ENCODE peak calls at places on chromosomes 2 and 18, in seven cellular contexts. N, C, B, E, P, I and Y are unnamed samples.

GRCh38 chr2:190126758-190127157 is 64.2 kb upstream of the MSTN start:
- DNase-seq in C (no peak), E (no peak), B (no peak), P (no peak), N (no peak), I (no peak), Y (no peak)

GRCh38 chr2:207311316-207312005 is 145.7 kb upstream of the KLF7 start:
- DNase-seq in B (peak), E (no peak), I (no peak), C (no peak), P (peak), N (no peak), Y (peak)

GRCh38 chr2:16508061-16508851 is 157.4 kb downstream of the CYRIA start:
- DNase-seq in C (peak), B (peak), N (no peak), I (peak), E (no peak), P (peak), Y (peak)

GRCh38 chr2:137969418-137969765 is 5.1 kb downstream of the HNMT start:
- DNase-seq in N (no peak), P (peak), B (no peak), C (no peak), I (no peak), E (no peak), Y (no peak)

GRCh38 chr2:25286025-25286400 is 55.7 kb downstream of the DNMT3A start:
- DNase-seq in I (no peak), B (no peak), C (no peak), N (no peak), E (peak), P (no peak), Y (no peak)

GRCh38 chr2:62956646-62957045 is 94.0 kb upstream of the OTX1 start:
- DNase-seq in B (no peak), P (no peak), I (no peak), E (no peak), C (no peak), N (no peak), Y (no peak)

GRCh38 chr2:29066989-29067605 is 7.2 kb downstream of the PCARE start:
- DNase-seq in B (no peak), P (no peak), N (no peak), C (peak), E (no peak), I (no peak), Y (no peak)

GRCh38 chr2:158573739-158574138 is 117.0 kb downstream of the PKP4 start:
- DNase-seq in N (no peak), P (no peak), E (no peak), C (no peak), I (no peak), B (no peak), Y (no peak)

GRCh38 chr2:36783276-36783675 is 86.8 kb downstream of the VIT start:
- DNase-seq in B (no peak), P (no peak), E (no peak), I (no peak), N (no peak), C (no peak), Y (no peak)

GRCh38 chr2:60499651-60500300 is 53.7 kb downstream of the BCL11A start:
- DNase-seq in P (no peak), E (peak), B (no peak), I (no peak), N (no peak), C (peak), Y (no peak)

GRCh38 chr2:853203-853870 is 97.3 kb upstream of the SNTG2 start:
- DNase-seq in P (no peak), I (no peak), E (no peak), C (no peak), B (no peak), N (no peak), Y (no peak)

GRCh38 chr2:38076710-38077430 is 919 bp upstream of the CYP1B1 start:
- DNase-seq in I (peak), E (peak), B (peak), C (peak), N (peak), P (peak), Y (no peak)

GRCh38 chr2:138722316-138722715 is 57.9 kb downstream of the NXPH2 start:
- DNase-seq in N (no peak), P (peak), E (no peak), I (no peak), C (no peak), B (peak), Y (no peak)

GRCh38 chr2:98870516-98871158 is 65.4 kb downstream of the CRACDL start:
- DNase-seq in N (no peak), C (no peak), P (no peak), E (no peak), B (no peak), I (no peak), Y (no peak)

GRCh38 chr18:45845410-45845809 is 19.9 kb downstream of the SIGLEC15 start:
- DNase-seq in C (no peak), B (no peak), I (no peak), P (peak), N (no peak), E (no peak), Y (no peak)

GRCh38 chr18:45847119-45847518 is 21.6 kb downstream of the SIGLEC15 start:
- DNase-seq in P (no peak), B (no peak), N (no peak), C (no peak), E (no peak), I (no peak), Y (no peak)

GRCh38 chr18:45841765-45842442 is 16.4 kb downstream of the SIGLEC15 start:
- DNase-seq in P (no peak), C (no peak), B (no peak), N (no peak), I (no peak), E (peak), Y (no peak)

GRCh38 chr18:45843019-45843418 is 17.5 kb downstream of the SIGLEC15 start:
- DNase-seq in P (no peak), E (peak), B (no peak), I (no peak), N (no peak), C (no peak), Y (no peak)

GRCh38 chr18:45844938-45845337 is 19.5 kb downstream of the SIGLEC15 start:
- DNase-seq in E (no peak), C (no peak), P (no peak), N (no peak), I (no peak), B (no peak), Y (no peak)
- H3K4me3 ChIP-seq in E (no peak), C (no peak), P (no peak), N (no peak), I (no peak), B (no peak), Y (no peak)

GRCh38 chr18:61852496-61852895 is 40.3 kb downstream of the RNF152 start:
- DNase-seq in N (no peak), C (no peak), E (no peak), B (no peak), P (peak), I (no peak), Y (no peak)

GRCh38 chr18:61850756-61851155 is 42.1 kb downstream of the RNF152 start:
- DNase-seq in N (no peak), E (no peak), I (no peak), C (no peak), B (no peak), P (no peak), Y (no peak)

GRCh38 chr18:61851940-61852451 is 40.8 kb downstream of the RNF152 start:
- DNase-seq in P (peak), E (no peak), C (no peak), I (no peak), N (no peak), B (no peak), Y (no peak)

GRCh38 chr18:61854578-61854977 is 38.2 kb downstream of the RNF152 start:
- DNase-seq in P (peak), B (no peak), E (no peak), C (no peak), N (no peak), I (no peak), Y (no peak)

GRCh38 chr18:61851279-61851678 is 41.5 kb downstream of the RNF152 start:
- DNase-seq in N (no peak), C (no peak), I (no peak), P (no peak), E (no peak), B (no peak), Y (no peak)
- H3K27ac ChIP-seq in N (no peak), C (no peak), I (peak), P (peak), E (no peak), B (no peak), Y (no peak)

GRCh38 chr2:149021761-149022160 is 16.7 kb upstream of the LYPD6B start:
- DNase-seq in C (no peak), P (no peak), I (no peak), N (no peak), B (no peak), E (no peak), Y (no peak)
- H3K4me3 ChIP-seq in C (no peak), P (no peak), I (no peak), N (no peak), B (no peak), E (no peak), Y (no peak)

GRCh38 chr2:171709011-171709685 is 21.9 kb downstream of the DYNC1I2 start:
- DNase-seq in B (no peak), E (no peak), C (no peak), N (no peak), P (no peak), I (no peak), Y (no peak)
- H3K27ac ChIP-seq in B (no peak), E (no peak), C (no peak), N (no peak), P (no peak), I (no peak), Y (no peak)

GRCh38 chr18:72539861-72540260 is 4.3 kb downstream of the CBLN2 start:
- DNase-seq in C (no peak), P (no peak), B (no peak), N (no peak), I (no peak), E (no peak), Y (no peak)

GRCh38 chr18:72541871-72542690 is 2.1 kb downstream of the CBLN2 start:
- DNase-seq in P (no peak), E (no peak), C (no peak), B (no peak), I (peak), N (no peak), Y (no peak)

GRCh38 chr18:72544092-72544886 is at the start of gene CBLN2:
- DNase-seq in C (peak), N (no peak), B (no peak), P (peak), E (peak), I (peak), Y (peak)

GRCh38 chr18:72543362-72544055 is 633 bp downstream of the CBLN2 start:
- DNase-seq in E (no peak), N (no peak), B (no peak), I (no peak), P (no peak), C (no peak), Y (no peak)

DNA sequence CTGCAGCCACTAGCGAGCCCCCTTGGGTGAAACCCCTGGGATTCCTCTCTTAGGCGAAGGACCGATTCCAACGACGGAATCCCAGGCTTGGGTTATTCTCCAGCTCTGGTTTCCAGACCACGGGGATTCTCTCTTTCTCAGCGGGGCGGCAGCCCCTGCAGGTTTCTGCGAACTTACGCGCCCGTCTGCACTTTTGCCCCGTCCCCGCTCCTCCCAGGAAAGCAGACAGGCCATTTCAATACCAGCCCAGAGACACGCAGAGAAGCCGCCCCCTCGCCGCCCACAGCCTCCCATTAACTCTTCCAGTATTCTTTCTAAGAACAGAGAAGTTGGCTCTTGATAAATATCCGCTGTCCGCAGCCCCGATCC is 1.2 kb downstream of the CBLN2 start:
- DNase-seq in P (no peak), C (no peak), N (no peak), E (no peak), I (no peak), B (no peak), Y (peak)
- H3K4me3 ChIP-seq in P (no peak), C (peak), N (no peak), E (peak), I (no peak), B (no peak), Y (peak)

GRCh38 chr18:22609642-22610041 is 191.9 kb upstream of the CTAGE1 start:
- DNase-seq in E (no peak), P (peak), C (no peak), B (peak), I (peak), N (peak), Y (peak)
- H3K27ac ChIP-seq in E (peak), P (no peak), C (no peak), B (peak), I (peak), N (peak), Y (no peak)

DNA sequence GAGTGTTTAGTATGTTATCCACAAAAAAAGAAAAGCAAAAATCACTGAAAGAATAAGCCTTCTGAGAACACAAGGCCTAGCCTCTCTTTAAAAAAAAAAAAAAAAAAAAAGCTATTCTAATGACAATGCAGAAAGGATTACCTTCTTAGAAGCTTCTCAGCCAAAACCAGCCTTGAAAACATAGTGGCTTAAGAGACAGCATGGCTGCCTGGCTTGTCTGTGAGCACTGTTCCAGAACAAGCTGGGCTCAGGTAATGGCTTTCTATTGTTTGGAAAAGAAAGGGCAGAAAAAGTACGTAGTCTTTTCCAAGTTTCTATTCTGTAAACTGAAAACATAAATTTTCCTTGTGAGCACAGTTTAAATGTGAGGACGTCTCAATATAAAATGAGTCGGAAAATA is 119.5 kb downstream of the MAP3K20 start:
- DNase-seq in E (no peak), C (no peak), I (no peak), N (no peak), P (no peak), B (no peak), Y (no peak)
- H3K4me3 ChIP-seq in E (no peak), C (no peak), I (no peak), N (no peak), P (no peak), B (no peak), Y (no peak)

DNA sequence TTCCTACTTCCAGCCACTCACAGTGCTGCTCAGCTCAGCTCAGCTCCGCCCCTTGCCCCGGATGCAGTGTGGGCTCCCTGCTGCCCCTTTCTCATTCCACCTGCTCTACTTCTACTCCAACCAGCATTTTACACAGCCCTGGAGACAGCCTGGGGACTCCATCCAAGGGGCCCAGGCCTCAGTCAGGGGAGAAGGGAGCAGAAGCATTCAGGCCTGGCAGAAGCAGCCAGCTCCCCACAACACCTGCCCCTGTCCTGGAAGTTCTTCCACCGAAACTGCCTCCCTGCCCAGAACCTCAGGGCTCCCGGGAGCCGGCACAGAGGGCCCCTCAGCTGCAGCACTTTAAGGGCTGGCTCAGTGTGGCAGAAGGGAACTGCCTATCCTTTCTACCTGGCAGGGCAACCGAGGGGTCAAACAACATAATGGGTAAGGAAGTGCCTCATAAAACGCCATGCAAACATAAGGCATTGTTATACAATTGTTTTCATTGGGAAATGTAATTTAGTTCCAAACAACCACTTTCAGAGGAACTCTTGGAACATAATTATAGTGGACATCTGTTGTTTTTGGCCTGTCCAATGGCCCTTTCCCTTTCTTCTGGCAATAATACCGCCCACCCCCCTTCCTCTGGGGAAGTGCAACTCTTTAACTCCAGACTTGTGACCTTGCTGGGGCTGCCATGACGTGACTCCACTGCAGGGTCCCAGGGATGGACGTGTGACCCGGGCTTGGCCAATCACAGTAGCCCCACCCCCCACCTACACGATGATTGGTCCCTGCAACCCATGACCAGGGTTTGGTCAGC is 102.4 kb downstream of the LIPG start:
- DNase-seq in N (peak), C (no peak), B (peak), I (no peak), E (no peak), P (no peak), Y (peak)
- H3K27ac ChIP-seq in N (peak), C (peak), B (no peak), I (no peak), E (no peak), P (no peak), Y (no peak)

DNA sequence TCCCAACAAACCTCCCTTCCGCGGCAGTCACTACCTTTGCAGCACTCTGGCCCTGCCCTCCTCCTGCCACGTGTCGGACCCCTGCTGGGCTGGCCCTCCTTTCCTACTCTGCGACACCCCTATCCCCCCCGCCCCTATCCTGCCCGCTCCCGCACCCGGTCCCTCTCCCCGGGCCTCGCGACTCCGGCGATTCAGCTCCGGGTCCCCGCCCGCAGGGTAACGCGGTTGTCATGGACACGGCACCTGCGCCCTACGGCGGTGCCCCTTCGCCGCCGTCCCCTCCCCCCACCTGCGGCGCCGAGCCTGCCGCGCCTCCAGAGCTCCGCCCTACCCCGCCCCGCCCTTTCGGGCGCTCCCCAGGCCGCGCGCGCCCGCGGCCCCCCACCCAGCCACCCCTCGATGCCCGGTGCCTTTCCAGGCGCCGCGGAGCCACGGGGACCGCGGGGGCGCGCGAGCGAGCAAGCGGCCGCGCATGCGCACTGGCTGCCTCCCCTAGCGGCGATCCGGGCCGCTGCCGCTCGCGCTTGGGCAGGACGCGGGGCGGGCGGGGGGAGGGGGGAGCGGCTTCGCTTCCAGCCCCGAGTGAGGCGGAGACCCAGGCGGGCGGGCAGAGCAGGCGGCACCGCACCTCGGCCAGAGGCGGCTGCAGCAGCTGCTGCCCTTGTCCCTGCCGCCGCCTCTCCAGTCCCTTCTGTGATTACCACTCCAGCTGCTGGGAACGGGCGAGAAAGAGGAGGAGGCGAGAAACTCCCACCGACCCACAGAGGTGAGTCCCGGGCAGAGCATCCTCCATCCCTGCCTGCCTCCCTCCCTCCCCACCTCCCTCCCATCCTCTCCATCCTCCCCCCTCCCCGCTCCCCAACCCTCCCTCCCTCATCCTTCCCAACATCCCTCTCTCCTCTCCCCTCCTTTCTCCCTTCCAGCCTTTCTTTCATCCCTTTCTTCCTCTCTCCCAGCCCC is at the start of gene CTNNA2:
- DNase-seq in I (peak), C (no peak), N (no peak), B (peak), E (peak), P (peak), Y (no peak)
- H3K4me3 ChIP-seq in I (no peak), C (peak), N (no peak), B (peak), E (peak), P (no peak), Y (no peak)

DNA sequence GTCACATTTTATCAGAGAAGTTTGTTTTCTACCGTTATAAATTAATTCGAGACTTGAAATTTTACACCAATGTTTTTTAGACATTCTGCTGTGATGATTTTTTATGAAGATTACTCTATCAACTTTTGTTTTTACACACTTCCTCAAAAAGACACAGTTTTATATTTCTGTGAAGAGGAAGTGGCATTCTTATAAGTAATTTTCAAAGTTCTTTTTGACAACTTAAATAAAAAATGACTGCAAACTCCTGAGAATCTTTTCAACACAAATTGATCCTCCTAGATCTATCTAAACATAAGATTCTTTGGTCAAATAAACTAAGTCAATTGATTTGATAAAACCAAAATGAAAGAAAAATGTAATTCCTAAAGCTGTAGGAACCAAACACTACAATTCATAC is 13.7 kb downstream of the ANKRD44 start:
- DNase-seq in N (no peak), E (no peak), P (no peak), B (no peak), I (no peak), C (no peak), Y (no peak)
- H3K27ac ChIP-seq in N (no peak), E (peak), P (no peak), B (no peak), I (no peak), C (no peak), Y (no peak)